ENCODE peak calls at places on chromosomes 12 and 14, in ten cellular contexts. B, O, H, W, Q, K, A, I, V and G are unnamed samples.

GRCh38 chr14:94779713-94780112 is 9.8 kb upstream of the GSC start:
- DNase-seq in K (no peak), B (no peak), V (no peak), H (no peak), A (no peak), Q (no peak), O (no peak), I (no peak), W (no peak), G (no peak)

GRCh38 chr12:6783828-6784227 is 5.5 kb upstream of the CD4 start:
- DNase-seq in K (no peak), B (no peak), W (no peak), I (no peak), O (no peak), Q (no peak), H (no peak), A (no peak), V (no peak), G (no peak)

GRCh38 chr12:119808441-119808840 is 68.7 kb downstream of the CIT start:
- DNase-seq in O (no peak), B (peak), A (no peak), W (no peak), V (no peak), K (no peak), I (no peak), Q (no peak), H (no peak), G (no peak)

GRCh38 chr12:17588968-17589367 is 501.0 kb downstream of the RERGL start:
- DNase-seq in V (no peak), A (peak), I (no peak), Q (peak), K (no peak), W (no peak), O (no peak), B (peak), H (peak), G (no peak)

GRCh38 chr14:105026789-105027563 is 6.1 kb upstream of the CDCA4 start:
- DNase-seq in W (no peak), Q (no peak), K (peak), H (no peak), O (no peak), I (no peak), A (no peak), B (peak), V (no peak), G (no peak)

GRCh38 chr14:75905505-75905904 is 76.3 kb downstream of the TGFB3 start:
- DNase-seq in W (no peak), K (peak), O (no peak), A (no peak), I (no peak), Q (no peak), V (peak), B (no peak), H (no peak), G (peak)

GRCh38 chr12:129190827-129191226 is 337.5 kb downstream of the GLT1D1 start:
- DNase-seq in K (no peak), Q (no peak), B (no peak), O (no peak), H (no peak), V (no peak), I (no peak), A (no peak), W (no peak), G (no peak)

GRCh38 chr12:38850463-38850862 is 54.9 kb downstream of the CPNE8 start:
- DNase-seq in H (no peak), K (peak), I (no peak), A (no peak), V (no peak), W (no peak), B (no peak), O (no peak), Q (no peak), G (peak)

GRCh38 chr14:55288439-55288838 is 17.2 kb downstream of the FBXO34 start:
- DNase-seq in H (no peak), Q (no peak), V (no peak), B (no peak), W (no peak), K (no peak), A (no peak), O (no peak), I (no peak), G (no peak)

GRCh38 chr12:87760943-87761342 is 268.3 kb downstream of the C12orf50 start:
- DNase-seq in H (no peak), Q (no peak), W (no peak), V (no peak), B (no peak), I (no peak), K (peak), O (no peak), A (no peak), G (no peak)

GRCh38 chr12:31728289-31728916 is 418 bp downstream of the AMN1 start:
- DNase-seq in B (peak), H (peak), Q (peak), A (no peak), V (no peak), I (peak), K (no peak), W (no peak), O (no peak), G (peak)

GRCh38 chr12:34295366-34296142 is 273.3 kb downstream of the ALG10 start:
- DNase-seq in A (no peak), I (no peak), V (no peak), Q (no peak), K (no peak), W (peak), O (no peak), B (no peak), H (no peak), G (no peak)

GRCh38 chr12:107903377-107904061 is 129.0 kb downstream of the ASCL4 start:
- DNase-seq in H (no peak), B (no peak), W (peak), Q (no peak), I (peak), V (peak), O (peak), A (peak), K (no peak), G (peak)

GRCh38 chr14:54225457-54225856 is 171.3 kb upstream of the CDKN3 start:
- DNase-seq in O (no peak), K (no peak), W (no peak), V (no peak), A (no peak), I (no peak), B (no peak), H (no peak), Q (no peak), G (no peak)

GRCh38 chr12:106342397-106343212 is 14.9 kb upstream of the POLR3B start:
- DNase-seq in Q (peak), O (no peak), H (no peak), W (peak), V (peak), A (no peak), K (peak), I (no peak), B (peak), G (peak)

GRCh38 chr14:98437113-98437512 is 834.9 kb downstream of the BCL11B start:
- DNase-seq in I (no peak), B (no peak), A (no peak), V (no peak), K (no peak), O (no peak), W (no peak), Q (no peak), H (no peak), G (no peak)

GRCh38 chr14:100109594-100109955 is 44.4 kb downstream of the EVL start:
- DNase-seq in O (no peak), Q (no peak), H (no peak), A (no peak), V (no peak), B (no peak), W (no peak), K (no peak), I (no peak), G (no peak)

GRCh38 chr14:94611179-94611578 is 1.0 kb upstream of the SERPINA3 start:
- DNase-seq in I (no peak), O (no peak), V (no peak), H (no peak), A (no peak), Q (no peak), W (no peak), B (no peak), K (no peak), G (no peak)

GRCh38 chr14:75373133-75373532 is 54.7 kb upstream of the JDP2 start:
- DNase-seq in O (no peak), H (no peak), A (no peak), I (no peak), W (peak), Q (no peak), K (no peak), V (no peak), B (no peak), G (no peak)

GRCh38 chr14:95979339-95980042 is 59.7 kb upstream of the C14orf132 start:
- DNase-seq in K (no peak), O (no peak), I (no peak), B (no peak), A (no peak), W (no peak), H (no peak), V (peak), Q (no peak), G (no peak)

GRCh38 chr14:71687115-71687836 is 245.0 kb upstream of the RGS6 start:
- DNase-seq in Q (no peak), I (no peak), K (peak), O (no peak), B (no peak), W (no peak), A (no peak), H (no peak), V (peak), G (no peak)